ENCODE peak calls at places on chromosomes 12 and 14, in ten cellular contexts. O is activated CD8-positive, alpha-beta memory T cell treated with anti-CD3 and anti-CD28 coated beads for 24 hours; P is left ventricle myocardium inferior; W is effector memory CD8-positive, alpha-beta T cell; I is fibroblast of gingiva; Z is mucosa of gallbladder; U is activated CD4-positive, CD25-positive, alpha-beta regulatory T cell; R is stimulated activated CD4-positive, alpha-beta T cell treated with anti-CD3 and anti-CD28 coated beads, Interleukin-1b, Interleukin-23, amount 100 ng/mL, for 1 hour; K is DND-41; B is D341Med. T is an unnamed sample.

GRCh38 chr12:32302218-32302826 is 97.0 kb upstream of the FGD4 start:
- DNase-seq in O (no peak), P (no peak), W (no peak), I (peak), Z (no peak), U (no peak), R (no peak), K (no peak), B (peak), T (peak)

GRCh38 chr12:16583991-16584745 is 21.8 kb downstream of the LMO3 start:
- DNase-seq in O (no peak), P (no peak), W (no peak), I (no peak), Z (no peak), U (no peak), R (no peak), K (no peak), B (no peak), T (peak)

GRCh38 chr12:70719672-70720420 is 82.6 kb upstream of the PTPRB start:
- DNase-seq in O (peak), P (peak), W (peak), I (no peak), Z (peak), U (no peak), R (no peak), K (peak), B (peak), T (peak)

GRCh38 chr12:20423557-20423956 is 55.2 kb downstream of the PDE3A start:
- DNase-seq in O (no peak), P (no peak), W (no peak), I (no peak), Z (no peak), U (no peak), R (no peak), K (no peak), B (no peak), T (no peak)

GRCh38 chr12:23536293-23536692 is 413.2 kb downstream of the SOX5 start:
- DNase-seq in O (no peak), P (no peak), W (no peak), I (no peak), Z (no peak), U (no peak), R (no peak), K (no peak), B (no peak), T (no peak)

GRCh38 chr12:19967486-19967885 is 400.9 kb upstream of the PDE3A start:
- DNase-seq in O (no peak), P (no peak), W (no peak), I (peak), Z (peak), U (no peak), R (no peak), K (no peak), B (no peak), T (peak)

GRCh38 chr14:79011091-79011919 is 841.1 kb downstream of the NRXN3 start:
- DNase-seq in O (no peak), P (no peak), W (no peak), I (peak), Z (no peak), U (no peak), R (no peak), K (peak), B (peak), T (peak)

GRCh38 chr14:19823765-19824164 is 20.2 kb downstream of the OR4N2 start:
- DNase-seq in O (no peak), P (no peak), W (no peak), I (no peak), Z (no peak), U (no peak), R (no peak), K (no peak), B (no peak), T (no peak)

GRCh38 chr12:30989754-30990153 is 63.2 kb downstream of the TSPAN11 start:
- DNase-seq in O (no peak), P (peak), W (no peak), I (no peak), Z (peak), U (no peak), R (no peak), K (peak), B (peak), T (peak)

GRCh38 chr14:40164083-40164482 is 731.9 kb upstream of the FBXO33 start:
- DNase-seq in O (no peak), P (no peak), W (no peak), I (no peak), Z (no peak), U (no peak), R (no peak), K (no peak), B (no peak), T (no peak)

GRCh38 chr12:93451423-93452158 is 9.8 kb upstream of the UBE2N start:
- DNase-seq in O (no peak), P (no peak), W (no peak), I (no peak), Z (no peak), U (no peak), R (no peak), K (no peak), B (no peak), T (no peak)

GRCh38 chr14:70009961-70010360 is 130.7 kb downstream of the SMOC1 start:
- DNase-seq in O (no peak), P (no peak), W (no peak), I (no peak), Z (peak), U (no peak), R (no peak), K (no peak), B (no peak), T (no peak)

GRCh38 chr12:110349521-110350151 is 53.9 kb downstream of the ANAPC7 start:
- DNase-seq in O (peak), P (no peak), W (no peak), I (no peak), Z (no peak), U (no peak), R (peak), K (no peak), B (no peak), T (no peak)

GRCh38 chr12:87142346-87142745 is 886.2 kb upstream of the MGAT4C start:
- DNase-seq in O (no peak), P (no peak), W (no peak), I (peak), Z (no peak), U (no peak), R (no peak), K (no peak), B (no peak), T (no peak)

GRCh38 chr14:23984891-23985607 is 3.7 kb upstream of the DHRS4L2 start:
- DNase-seq in O (no peak), P (no peak), W (no peak), I (peak), Z (no peak), U (no peak), R (no peak), K (peak), B (peak), T (no peak)

GRCh38 chr14:104424406-104425072 is 155.0 kb upstream of the C14orf180 start:
- DNase-seq in O (no peak), P (no peak), W (no peak), I (no peak), Z (no peak), U (no peak), R (no peak), K (no peak), B (peak), T (peak)

GRCh38 chr14:24903337-24903736 is 146.6 kb downstream of the STXBP6 start:
- DNase-seq in O (no peak), P (no peak), W (no peak), I (peak), Z (no peak), U (no peak), R (no peak), K (no peak), B (no peak), T (no peak)

GRCh38 chr12:14010989-14011388 is 29.6 kb upstream of the GRIN2B start:
- DNase-seq in O (no peak), P (no peak), W (no peak), I (no peak), Z (no peak), U (no peak), R (no peak), K (no peak), B (no peak), T (no peak)

GRCh38 chr14:53003776-53004175 is 52.9 kb upstream of the FERMT2 start:
- DNase-seq in O (no peak), P (no peak), W (no peak), I (no peak), Z (no peak), U (no peak), R (no peak), K (no peak), B (no peak), T (no peak)

GRCh38 chr12:98725481-98726247 is 80.6 kb downstream of the APAF1 start:
- DNase-seq in O (no peak), P (no peak), W (no peak), I (peak), Z (peak), U (no peak), R (peak), K (peak), B (peak), T (peak)

GRCh38 chr12:110590806-110591326 is 7.7 kb upstream of the PPTC7 start:
- DNase-seq in O (no peak), P (no peak), W (no peak), I (peak), Z (no peak), U (no peak), R (no peak), K (no peak), B (no peak), T (no peak)

GRCh38 chr14:60817113-60817512 is 82.6 kb downstream of the MNAT1 start:
- DNase-seq in O (no peak), P (no peak), W (no peak), I (no peak), Z (no peak), U (no peak), R (no peak), K (no peak), B (no peak), T (no peak)

GRCh38 chr12:110281549-110282342 is 699 bp downstream of the ATP2A2 start:
- DNase-seq in O (peak), P (peak), W (peak), I (peak), Z (peak), U (peak), R (peak), K (peak), B (peak), T (peak)

GRCh38 chr12:31029916-31030562 is 43.6 kb upstream of the DDX11 start:
- DNase-seq in O (no peak), P (peak), W (no peak), I (no peak), Z (no peak), U (no peak), R (no peak), K (no peak), B (no peak), T (peak)

GRCh38 chr12:87280356-87280755 is 748.8 kb downstream of the C12orf50 start:
- DNase-seq in O (no peak), P (no peak), W (no peak), I (no peak), Z (no peak), U (no peak), R (no peak), K (no peak), B (no peak), T (no peak)

GRCh38 chr12:115763982-115764621 is 513.4 kb downstream of the MED13L start:
- DNase-seq in O (no peak), P (no peak), W (no peak), I (no peak), Z (no peak), U (no peak), R (no peak), K (no peak), B (no peak), T (no peak)

GRCh38 chr14:94027566-94028449 is 1.7 kb downstream of the OTUB2 start:
- DNase-seq in O (no peak), P (no peak), W (no peak), I (no peak), Z (no peak), U (no peak), R (no peak), K (no peak), B (no peak), T (peak)

GRCh38 chr12:6437586-6437985 is 7.2 kb upstream of the CD27 start:
- DNase-seq in O (no peak), P (no peak), W (no peak), I (no peak), Z (no peak), U (no peak), R (no peak), K (no peak), B (no peak), T (no peak)

GRCh38 chr14:63454863-63455622 is 88.1 kb downstream of the PPP2R5E start:
- DNase-seq in O (no peak), P (no peak), W (no peak), I (peak), Z (no peak), U (no peak), R (no peak), K (peak), B (peak), T (peak)